ENCODE peak calls at places on chromosomes 1 and 21, in five cellular contexts. One of them, this sample, is unnamed.

GRCh38 chr1:168161459-168161858 is 17.3 kb upstream of the TIPRL start:
- DNase-seq in left ventricle myocardium inferior: no peak
- DNase-seq in pancreas: no peak
- DNase-seq in SK-N-SH: peak
- DNase-seq in psoas muscle: no peak
- DNase-seq in this sample: peak

GRCh38 chr1:109775408-109775807 is 11.7 kb upstream of the EPS8L3 start:
- DNase-seq in left ventricle myocardium inferior: no peak
- DNase-seq in pancreas: peak
- DNase-seq in SK-N-SH: no peak
- DNase-seq in psoas muscle: no peak
- DNase-seq in this sample: no peak

GRCh38 chr1:110602466-110602865 is 3.7 kb downstream of the KCNA2 start:
- DNase-seq in left ventricle myocardium inferior: no peak
- DNase-seq in pancreas: no peak
- DNase-seq in SK-N-SH: no peak
- DNase-seq in psoas muscle: no peak
- DNase-seq in this sample: no peak

GRCh38 chr1:1308756-1309524 is 543 bp downstream of the PUSL1 start:
- DNase-seq in left ventricle myocardium inferior: peak
- DNase-seq in pancreas: peak
- DNase-seq in SK-N-SH: peak
- DNase-seq in psoas muscle: no peak
- DNase-seq in this sample: no peak

GRCh38 chr1:2479618-2480017 is 3.5 kb downstream of the PLCH2 start:
- DNase-seq in left ventricle myocardium inferior: no peak
- DNase-seq in pancreas: no peak
- DNase-seq in SK-N-SH: no peak
- DNase-seq in psoas muscle: no peak
- DNase-seq in this sample: no peak

GRCh38 chr1:154759196-154759595 is 110.9 kb downstream of the KCNN3 start:
- DNase-seq in left ventricle myocardium inferior: no peak
- DNase-seq in pancreas: no peak
- DNase-seq in SK-N-SH: no peak
- DNase-seq in psoas muscle: no peak
- DNase-seq in this sample: no peak

GRCh38 chr21:28421716-28422480 is 570.8 kb downstream of the LTN1 start:
- DNase-seq in left ventricle myocardium inferior: no peak
- DNase-seq in pancreas: no peak
- DNase-seq in SK-N-SH: no peak
- DNase-seq in psoas muscle: no peak
- DNase-seq in this sample: no peak

GRCh38 chr1:44170281-44170823 is 28.9 kb upstream of the KLF18 start:
- DNase-seq in left ventricle myocardium inferior: no peak
- DNase-seq in pancreas: no peak
- DNase-seq in SK-N-SH: no peak
- DNase-seq in psoas muscle: no peak
- DNase-seq in this sample: no peak

GRCh38 chr1:154975409-154976205 is 1.1 kb downstream of the CKS1B start:
- DNase-seq in left ventricle myocardium inferior: peak
- DNase-seq in pancreas: peak
- DNase-seq in SK-N-SH: no peak
- DNase-seq in psoas muscle: peak
- DNase-seq in this sample: peak

GRCh38 chr1:243596441-243597183 is 253.4 kb downstream of the AKT3 start:
- DNase-seq in left ventricle myocardium inferior: no peak
- DNase-seq in pancreas: no peak
- DNase-seq in SK-N-SH: no peak
- DNase-seq in psoas muscle: no peak
- DNase-seq in this sample: no peak

GRCh38 chr1:110639724-110640386 is 33.7 kb upstream of the KCNA2 start:
- DNase-seq in left ventricle myocardium inferior: no peak
- DNase-seq in pancreas: no peak
- DNase-seq in SK-N-SH: no peak
- DNase-seq in psoas muscle: no peak
- DNase-seq in this sample: no peak

GRCh38 chr1:190373705-190374336 is 103.8 kb downstream of the BRINP3 start:
- DNase-seq in left ventricle myocardium inferior: no peak
- DNase-seq in pancreas: no peak
- DNase-seq in SK-N-SH: peak
- DNase-seq in psoas muscle: no peak
- DNase-seq in this sample: no peak

GRCh38 chr1:234997201-234998173 is 131.2 kb downstream of the TOMM20 start:
- DNase-seq in left ventricle myocardium inferior: peak
- DNase-seq in pancreas: peak
- DNase-seq in SK-N-SH: peak
- DNase-seq in psoas muscle: peak
- DNase-seq in this sample: no peak

GRCh38 chr1:200380589-200381021 is 29.2 kb downstream of the ZNF281 start:
- DNase-seq in left ventricle myocardium inferior: no peak
- DNase-seq in pancreas: no peak
- DNase-seq in SK-N-SH: no peak
- DNase-seq in psoas muscle: no peak
- DNase-seq in this sample: no peak

GRCh38 chr21:27564684-27565280 is 597.9 kb upstream of the ADAMTS5 start:
- DNase-seq in left ventricle myocardium inferior: peak
- DNase-seq in pancreas: peak
- DNase-seq in SK-N-SH: peak
- DNase-seq in psoas muscle: no peak
- DNase-seq in this sample: peak

GRCh38 chr21:33395866-33396265 is 7.3 kb upstream of the IFNGR2 start:
- DNase-seq in left ventricle myocardium inferior: no peak
- DNase-seq in pancreas: no peak
- DNase-seq in SK-N-SH: no peak
- DNase-seq in psoas muscle: no peak
- DNase-seq in this sample: no peak

GRCh38 chr1:52423771-52424170 is 19.4 kb downstream of the PRPF38A start:
- DNase-seq in left ventricle myocardium inferior: no peak
- DNase-seq in pancreas: no peak
- DNase-seq in SK-N-SH: no peak
- DNase-seq in psoas muscle: no peak
- DNase-seq in this sample: no peak

GRCh38 chr1:186577201-186577600 is 103.0 kb downstream of the PTGS2 start:
- DNase-seq in left ventricle myocardium inferior: no peak
- DNase-seq in pancreas: no peak
- DNase-seq in SK-N-SH: no peak
- DNase-seq in psoas muscle: no peak
- DNase-seq in this sample: no peak

GRCh38 chr21:44418876-44419230 is 36.5 kb upstream of the LRRC3 start:
- DNase-seq in left ventricle myocardium inferior: peak
- DNase-seq in pancreas: peak
- DNase-seq in SK-N-SH: no peak
- DNase-seq in psoas muscle: no peak
- DNase-seq in this sample: no peak

GRCh38 chr1:12477936-12478611 is 139.9 kb downstream of the DHRS3 start:
- DNase-seq in left ventricle myocardium inferior: peak
- DNase-seq in pancreas: peak
- DNase-seq in SK-N-SH: peak
- DNase-seq in psoas muscle: peak
- DNase-seq in this sample: no peak

GRCh38 chr1:13702425-13703127 is 2.6 kb downstream of the PRDM2 start:
- DNase-seq in left ventricle myocardium inferior: no peak
- DNase-seq in pancreas: no peak
- DNase-seq in SK-N-SH: no peak
- DNase-seq in psoas muscle: no peak
- DNase-seq in this sample: no peak

GRCh38 chr1:221478050-221478949 is 263.6 kb downstream of the DUSP10 start:
- DNase-seq in left ventricle myocardium inferior: peak
- DNase-seq in pancreas: peak
- DNase-seq in SK-N-SH: peak
- DNase-seq in psoas muscle: peak
- DNase-seq in this sample: peak

GRCh38 chr1:83999316-83999819 is 436 bp upstream of the TTLL7 start:
- DNase-seq in left ventricle myocardium inferior: peak
- DNase-seq in pancreas: peak
- DNase-seq in SK-N-SH: no peak
- DNase-seq in psoas muscle: peak
- DNase-seq in this sample: no peak

GRCh38 chr1:228120351-228121091 is 11.4 kb upstream of the MRPL55 start:
- DNase-seq in left ventricle myocardium inferior: no peak
- DNase-seq in pancreas: no peak
- DNase-seq in SK-N-SH: no peak
- DNase-seq in psoas muscle: no peak
- DNase-seq in this sample: no peak

GRCh38 chr1:17768651-17769241 is 13.6 kb downstream of the ACTL8 start:
- DNase-seq in left ventricle myocardium inferior: peak
- DNase-seq in pancreas: no peak
- DNase-seq in SK-N-SH: no peak
- DNase-seq in psoas muscle: peak
- DNase-seq in this sample: no peak

GRCh38 chr1:31627930-31628421 is 10.5 kb downstream of the HCRTR1 start:
- DNase-seq in left ventricle myocardium inferior: peak
- DNase-seq in pancreas: no peak
- DNase-seq in SK-N-SH: peak
- DNase-seq in psoas muscle: peak
- DNase-seq in this sample: no peak

GRCh38 chr1:36306210-36306901 is at the start of gene SH3D21:
- DNase-seq in left ventricle myocardium inferior: peak
- DNase-seq in pancreas: peak
- DNase-seq in SK-N-SH: peak
- DNase-seq in psoas muscle: peak
- DNase-seq in this sample: peak

DNA sequence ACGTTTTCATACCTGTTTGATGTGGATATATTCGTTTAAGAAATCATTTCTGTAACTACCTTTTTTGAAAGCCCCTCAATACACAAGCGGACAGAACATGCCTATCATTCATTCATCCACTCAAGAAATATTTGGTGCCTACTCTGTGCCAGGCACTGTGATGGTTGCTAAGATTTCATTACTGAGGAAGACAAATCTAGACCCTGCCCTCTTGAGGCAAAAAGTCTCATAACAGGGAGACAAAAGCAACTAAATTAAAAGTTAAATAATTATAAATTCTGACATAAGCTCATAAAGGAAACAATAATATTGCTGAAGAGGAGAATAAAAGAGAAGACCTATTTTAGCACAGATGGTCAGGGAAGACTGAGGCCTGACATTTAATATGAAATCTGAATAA is 203.5 kb upstream of the ZNHIT6 start:
- DNase-seq in left ventricle myocardium inferior: no peak
- DNase-seq in pancreas: no peak
- DNase-seq in SK-N-SH: no peak
- DNase-seq in psoas muscle: no peak
- DNase-seq in this sample: no peak
- TF ChIP-seq CTCF in left ventricle myocardium inferior: no peak
- TF ChIP-seq CTCF in pancreas: no peak
- TF ChIP-seq CTCF in SK-N-SH: peak
- TF ChIP-seq CTCF in psoas muscle: no peak
- TF ChIP-seq CTCF in this sample: peak

DNA sequence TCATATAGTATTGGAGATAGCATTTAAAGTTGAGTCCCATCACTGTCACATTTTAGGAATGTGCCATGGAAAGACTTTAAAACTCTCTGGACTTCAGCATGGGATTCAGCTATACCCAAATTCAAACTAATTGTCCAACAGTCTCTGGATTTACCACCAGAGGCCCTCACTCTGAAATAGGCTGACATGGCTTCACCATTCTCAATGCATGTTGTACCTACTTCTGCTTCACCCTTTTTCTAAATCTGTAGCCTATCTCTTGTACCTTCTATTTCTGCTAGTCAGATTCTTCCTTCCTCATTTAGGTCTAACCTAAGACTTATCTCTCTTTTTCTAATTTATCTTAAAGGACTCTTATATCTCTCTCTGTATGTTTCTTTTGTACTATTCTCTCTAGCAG is 512.7 kb upstream of the ZRANB2 start:
- DNase-seq in left ventricle myocardium inferior: no peak
- DNase-seq in pancreas: no peak
- DNase-seq in SK-N-SH: no peak
- DNase-seq in psoas muscle: no peak
- DNase-seq in this sample: no peak
- TF ChIP-seq CTCF in left ventricle myocardium inferior: peak
- TF ChIP-seq CTCF in pancreas: no peak
- TF ChIP-seq CTCF in SK-N-SH: no peak
- TF ChIP-seq CTCF in psoas muscle: no peak
- TF ChIP-seq CTCF in this sample: peak

GRCh38 chr1:217522280-217522679 is 108.6 kb downstream of the GPATCH2 start:
- DNase-seq in left ventricle myocardium inferior: no peak
- DNase-seq in pancreas: no peak
- DNase-seq in SK-N-SH: no peak
- DNase-seq in psoas muscle: no peak
- DNase-seq in this sample: no peak
- TF ChIP-seq CTCF in left ventricle myocardium inferior: peak
- TF ChIP-seq CTCF in pancreas: no peak
- TF ChIP-seq CTCF in SK-N-SH: no peak
- TF ChIP-seq CTCF in psoas muscle: no peak
- TF ChIP-seq CTCF in this sample: no peak

GRCh38 chr1:202173993-202174392 is 13.6 kb upstream of the PTPN7 start:
- DNase-seq in left ventricle myocardium inferior: no peak
- DNase-seq in pancreas: no peak
- DNase-seq in SK-N-SH: no peak
- DNase-seq in psoas muscle: no peak
- DNase-seq in this sample: no peak

GRCh38 chr1:202182040-202182877 is 11.3 kb upstream of the LGR6 start:
- DNase-seq in left ventricle myocardium inferior: no peak
- DNase-seq in pancreas: no peak
- DNase-seq in SK-N-SH: no peak
- DNase-seq in psoas muscle: no peak
- DNase-seq in this sample: no peak

GRCh38 chr1:202179828-202180750 is 13.5 kb upstream of the LGR6 start:
- DNase-seq in left ventricle myocardium inferior: no peak
- DNase-seq in pancreas: no peak
- DNase-seq in SK-N-SH: no peak
- DNase-seq in psoas muscle: no peak
- DNase-seq in this sample: no peak

GRCh38 chr1:202181586-202181985 is 12.0 kb upstream of the LGR6 start:
- DNase-seq in left ventricle myocardium inferior: no peak
- DNase-seq in pancreas: peak
- DNase-seq in SK-N-SH: no peak
- DNase-seq in psoas muscle: no peak
- DNase-seq in this sample: no peak

DNA sequence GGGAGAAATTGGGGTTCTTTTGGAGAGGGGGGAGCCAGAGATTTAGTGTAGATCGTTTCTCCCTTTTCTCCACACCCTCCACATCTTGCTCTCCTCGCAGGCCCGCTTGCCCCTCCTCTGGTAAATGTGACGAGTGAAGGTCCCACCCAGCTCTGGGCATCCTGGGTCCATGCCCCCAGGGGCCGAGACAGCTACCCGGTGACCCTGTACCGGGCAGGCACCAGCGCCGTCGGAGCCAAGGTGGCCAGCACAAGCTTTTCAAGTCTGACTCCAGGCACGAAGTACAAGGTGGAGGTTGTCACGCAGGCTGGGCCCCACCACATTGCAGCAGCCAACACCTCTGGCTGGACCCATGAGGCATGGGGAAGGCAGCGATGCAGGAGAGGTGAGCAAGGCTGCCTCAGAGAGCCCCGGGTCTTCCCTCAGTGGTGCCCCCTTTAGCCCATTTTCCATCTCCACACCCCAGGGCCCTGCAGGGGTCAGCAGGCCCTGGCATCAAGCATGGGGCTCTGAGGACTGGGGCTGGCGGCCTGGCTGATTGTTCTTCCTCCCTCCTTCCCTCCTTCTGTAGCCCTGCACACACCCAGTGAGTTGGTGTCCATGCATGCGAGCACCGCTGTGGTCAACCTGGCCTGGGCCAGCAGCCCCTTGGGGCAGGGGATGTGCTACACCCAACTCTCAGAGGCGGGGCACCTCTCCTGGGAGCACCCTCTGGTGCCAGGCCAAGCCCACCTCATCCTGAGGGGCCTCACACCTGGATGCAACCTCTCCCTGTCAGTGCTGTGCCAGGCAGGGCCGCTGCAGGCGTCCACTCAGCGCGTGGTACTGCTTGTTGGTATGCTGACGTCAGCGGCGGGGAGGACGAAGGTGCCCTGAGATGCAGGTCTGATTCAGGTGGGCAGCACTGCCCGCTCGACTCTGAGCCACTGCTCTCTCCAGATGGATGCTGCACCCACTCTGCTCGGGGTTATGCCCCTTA is 16.4 kb upstream of the LGR6 start:
- DNase-seq in left ventricle myocardium inferior: no peak
- DNase-seq in pancreas: no peak
- DNase-seq in SK-N-SH: no peak
- DNase-seq in psoas muscle: no peak
- DNase-seq in this sample: no peak
- TF ChIP-seq CTCF in left ventricle myocardium inferior: no peak
- TF ChIP-seq CTCF in pancreas: no peak
- TF ChIP-seq CTCF in SK-N-SH: no peak
- TF ChIP-seq CTCF in psoas muscle: no peak
- TF ChIP-seq CTCF in this sample: no peak

This sample was measured in glutamatergic neuron.